ENCODE peak calls at places on chromosomes 13 and 19, in four cellular contexts. One of them, this sample, is unnamed. For H3K4me1, the result is how much of the 10 kb centered on the place peaks cover.

GRCh38 chr19:925087-925911 is 536 bp upstream of the ARID3A start:
- DNase-seq in body of pancreas: peak
- DNase-seq in mesendoderm: peak
- DNase-seq in heart right ventricle: peak
- DNase-seq in this sample: peak

GRCh38 chr19:36025541-36025940 is 7.1 kb downstream of the CLIP3 start:
- DNase-seq in body of pancreas: no peak
- DNase-seq in mesendoderm: no peak
- DNase-seq in heart right ventricle: no peak
- DNase-seq in this sample: no peak

GRCh38 chr13:98447881-98448641 is 128.8 kb downstream of the STK24 start:
- DNase-seq in body of pancreas: peak
- DNase-seq in mesendoderm: peak
- DNase-seq in heart right ventricle: peak
- DNase-seq in this sample: no peak

GRCh38 chr19:34136127-34136526 is 36.2 kb upstream of the LSM14A start:
- DNase-seq in body of pancreas: no peak
- DNase-seq in mesendoderm: no peak
- DNase-seq in heart right ventricle: no peak
- DNase-seq in this sample: no peak

GRCh38 chr13:49603318-49603717 is 18.0 kb upstream of the RCBTB1 start:
- DNase-seq in body of pancreas: no peak
- DNase-seq in mesendoderm: no peak
- DNase-seq in heart right ventricle: no peak
- DNase-seq in this sample: no peak

GRCh38 chr13:78608705-78609463 is 5.5 kb upstream of the POU4F1 start:
- DNase-seq in body of pancreas: no peak
- DNase-seq in mesendoderm: peak
- DNase-seq in heart right ventricle: no peak
- DNase-seq in this sample: no peak

GRCh38 chr13:83780201-83780600 is 102.1 kb downstream of the SLITRK1 start:
- DNase-seq in body of pancreas: peak
- DNase-seq in mesendoderm: peak
- DNase-seq in heart right ventricle: no peak
- DNase-seq in this sample: no peak

GRCh38 chr19:19460761-19461265 is 54.5 kb downstream of the TSSK6 start:
- DNase-seq in body of pancreas: no peak
- DNase-seq in mesendoderm: peak
- DNase-seq in heart right ventricle: peak
- DNase-seq in this sample: peak

GRCh38 chr13:27599845-27600553 is 20.3 kb downstream of the LNX2 start:
- DNase-seq in body of pancreas: no peak
- DNase-seq in mesendoderm: peak
- DNase-seq in heart right ventricle: no peak
- DNase-seq in this sample: no peak

GRCh38 chr13:80509264-80509663 is 168.3 kb upstream of the SPRY2 start:
- DNase-seq in body of pancreas: no peak
- DNase-seq in mesendoderm: no peak
- DNase-seq in heart right ventricle: no peak
- DNase-seq in this sample: no peak

GRCh38 chr19:22332924-22333323 is 46.7 kb downstream of the ZNF729 start:
- DNase-seq in body of pancreas: no peak
- DNase-seq in mesendoderm: no peak
- DNase-seq in heart right ventricle: no peak
- DNase-seq in this sample: no peak

GRCh38 chr19:19544257-19545127 is 6.4 kb downstream of the CILP2 start:
- DNase-seq in body of pancreas: no peak
- DNase-seq in mesendoderm: no peak
- DNase-seq in heart right ventricle: no peak
- DNase-seq in this sample: no peak

GRCh38 chr13:112781881-112782361 is 92.1 kb downstream of the ATP11A start:
- DNase-seq in body of pancreas: no peak
- DNase-seq in mesendoderm: no peak
- DNase-seq in heart right ventricle: peak
- DNase-seq in this sample: peak

GRCh38 chr13:78241278-78241919 is 322.8 kb upstream of the EDNRB start:
- DNase-seq in body of pancreas: peak
- DNase-seq in mesendoderm: peak
- DNase-seq in heart right ventricle: no peak
- DNase-seq in this sample: peak

GRCh38 chr13:109274188-109274821 is 512.1 kb downstream of the IRS2 start:
- DNase-seq in body of pancreas: no peak
- DNase-seq in mesendoderm: peak
- DNase-seq in heart right ventricle: no peak
- DNase-seq in this sample: peak

GRCh38 chr13:21354721-21355120 is 104.4 kb downstream of the ZDHHC20 start:
- DNase-seq in body of pancreas: no peak
- DNase-seq in mesendoderm: no peak
- DNase-seq in heart right ventricle: no peak
- DNase-seq in this sample: no peak

GRCh38 chr19:39304701-39305571 is 8.7 kb downstream of the IFNL1 start:
- DNase-seq in body of pancreas: no peak
- DNase-seq in mesendoderm: peak
- DNase-seq in heart right ventricle: no peak
- DNase-seq in this sample: no peak

GRCh38 chr13:111216166-111216960 is 101.3 kb downstream of the ARHGEF7 start:
- DNase-seq in body of pancreas: peak
- DNase-seq in mesendoderm: peak
- DNase-seq in heart right ventricle: peak
- DNase-seq in this sample: no peak
- H3K27ac ChIP-seq in body of pancreas: no peak
- H3K27ac ChIP-seq in mesendoderm: no peak
- H3K27ac ChIP-seq in heart right ventricle: peak
- H3K27ac ChIP-seq in this sample: no peak

DNA sequence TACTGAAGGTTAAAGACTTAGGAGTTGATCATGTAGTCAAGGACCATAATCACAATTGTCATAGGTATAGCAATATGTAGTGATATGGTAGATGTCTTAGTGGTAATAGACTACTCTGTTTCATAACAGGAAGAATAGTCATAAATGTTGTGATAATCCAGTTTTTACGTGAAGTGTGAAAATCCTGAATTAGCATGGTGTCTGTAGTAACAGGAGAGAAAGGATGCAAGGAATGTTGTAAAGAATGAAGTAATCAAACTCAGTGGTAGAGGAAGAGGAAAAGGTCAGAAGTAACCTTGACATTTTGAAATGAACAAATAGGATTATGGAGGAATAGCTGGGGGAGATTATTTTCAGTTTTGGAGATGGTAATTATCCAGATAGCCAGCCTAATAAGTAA is 5.2 kb downstream of the RAP2A start:
- DNase-seq in body of pancreas: no peak
- DNase-seq in mesendoderm: peak
- DNase-seq in heart right ventricle: no peak
- DNase-seq in this sample: no peak
- H3K4me3 ChIP-seq in body of pancreas: no peak
- H3K4me3 ChIP-seq in mesendoderm: no peak
- H3K4me3 ChIP-seq in heart right ventricle: no peak
- H3K4me3 ChIP-seq in this sample: no peak

GRCh38 chr13:64579331-64579730 is 2650.8 kb downstream of the PCDH9 start:
- DNase-seq in body of pancreas: no peak
- DNase-seq in mesendoderm: no peak
- DNase-seq in heart right ventricle: no peak
- DNase-seq in this sample: no peak
- H3K4me1 ChIP-seq in body of pancreas: under half
- H3K4me1 ChIP-seq in mesendoderm: under half
- H3K4me1 ChIP-seq in heart right ventricle: under half
- H3K4me1 ChIP-seq in this sample: under half

GRCh38 chr13:110320645-110321044 is 13.6 kb downstream of the COL4A2 start:
- DNase-seq in body of pancreas: no peak
- DNase-seq in mesendoderm: no peak
- DNase-seq in heart right ventricle: no peak
- DNase-seq in this sample: no peak
- H3K27ac ChIP-seq in body of pancreas: peak
- H3K27ac ChIP-seq in mesendoderm: no peak
- H3K27ac ChIP-seq in heart right ventricle: peak
- H3K27ac ChIP-seq in this sample: peak

GRCh38 chr19:56476093-56476492 is 1.1 kb downstream of the ZNF667 start:
- DNase-seq in body of pancreas: no peak
- DNase-seq in mesendoderm: no peak
- DNase-seq in heart right ventricle: no peak
- DNase-seq in this sample: no peak
- H3K4me3 ChIP-seq in body of pancreas: no peak
- H3K4me3 ChIP-seq in mesendoderm: no peak
- H3K4me3 ChIP-seq in heart right ventricle: peak
- H3K4me3 ChIP-seq in this sample: no peak

GRCh38 chr13:31927219-31927653 is 104.3 kb upstream of the FRY start:
- DNase-seq in body of pancreas: peak
- DNase-seq in mesendoderm: peak
- DNase-seq in heart right ventricle: no peak
- DNase-seq in this sample: no peak

GRCh38 chr13:31925079-31925478 is 106.5 kb upstream of the FRY start:
- DNase-seq in body of pancreas: no peak
- DNase-seq in mesendoderm: no peak
- DNase-seq in heart right ventricle: no peak
- DNase-seq in this sample: no peak

GRCh38 chr13:31920301-31920818 is 111.2 kb upstream of the FRY start:
- DNase-seq in body of pancreas: no peak
- DNase-seq in mesendoderm: no peak
- DNase-seq in heart right ventricle: no peak
- DNase-seq in this sample: no peak

GRCh38 chr13:31922724-31923123 is 108.8 kb upstream of the FRY start:
- DNase-seq in body of pancreas: no peak
- DNase-seq in mesendoderm: peak
- DNase-seq in heart right ventricle: no peak
- DNase-seq in this sample: no peak

DNA sequence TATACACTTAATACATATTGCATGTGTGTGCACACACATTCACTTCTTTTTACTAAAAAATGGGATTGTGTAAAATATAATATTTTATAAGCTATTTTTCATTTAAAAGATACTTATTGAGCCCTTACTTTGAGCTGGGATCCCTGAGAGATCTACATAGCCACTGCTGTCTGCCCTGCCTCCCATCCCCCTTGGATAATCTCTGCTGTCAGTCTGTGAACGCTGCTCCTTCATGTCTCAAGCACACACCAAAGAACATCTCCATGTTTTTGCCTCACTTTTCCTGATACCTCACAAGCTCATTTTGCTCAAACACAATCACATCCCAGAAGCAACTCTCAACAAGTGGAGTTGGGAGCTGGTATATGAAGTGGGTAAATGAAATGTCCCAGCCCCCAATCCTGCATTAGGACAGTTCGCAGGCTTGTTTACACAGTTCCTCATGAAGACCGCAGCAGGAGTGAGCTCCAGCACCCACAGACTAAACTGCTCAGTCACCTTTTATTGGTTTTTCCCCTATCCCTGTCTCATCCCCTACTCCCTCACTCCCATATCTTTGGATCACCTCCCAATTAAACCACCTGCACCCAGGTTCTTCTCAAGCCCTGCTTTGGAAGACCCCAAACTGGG is 108.3 kb upstream of the FRY start:
- DNase-seq in body of pancreas: no peak
- DNase-seq in mesendoderm: peak
- DNase-seq in heart right ventricle: no peak
- DNase-seq in this sample: no peak
- H3K4me1 ChIP-seq in body of pancreas: under half
- H3K4me1 ChIP-seq in mesendoderm: under half
- H3K4me1 ChIP-seq in heart right ventricle: half or more
- H3K4me1 ChIP-seq in this sample: under half

GRCh38 chr19:44735011-44735410 is 13.5 kb upstream of the BCL3 start:
- DNase-seq in body of pancreas: no peak
- DNase-seq in mesendoderm: no peak
- DNase-seq in heart right ventricle: no peak
- DNase-seq in this sample: no peak

GRCh38 chr19:44738603-44739585 is 9.6 kb upstream of the BCL3 start:
- DNase-seq in body of pancreas: peak
- DNase-seq in mesendoderm: no peak
- DNase-seq in heart right ventricle: no peak
- DNase-seq in this sample: no peak

GRCh38 chr19:44738161-44738535 is 10.4 kb upstream of the BCL3 start:
- DNase-seq in body of pancreas: no peak
- DNase-seq in mesendoderm: no peak
- DNase-seq in heart right ventricle: no peak
- DNase-seq in this sample: no peak

GRCh38 chr19:44740351-44740824 is 8.1 kb upstream of the BCL3 start:
- DNase-seq in body of pancreas: no peak
- DNase-seq in mesendoderm: peak
- DNase-seq in heart right ventricle: no peak
- DNase-seq in this sample: no peak

GRCh38 chr19:44737238-44738160 is 11.0 kb upstream of the BCL3 start:
- DNase-seq in body of pancreas: peak
- DNase-seq in mesendoderm: no peak
- DNase-seq in heart right ventricle: no peak
- DNase-seq in this sample: no peak
- H3K27ac ChIP-seq in body of pancreas: peak
- H3K27ac ChIP-seq in mesendoderm: no peak
- H3K27ac ChIP-seq in heart right ventricle: no peak
- H3K27ac ChIP-seq in this sample: no peak

DNA sequence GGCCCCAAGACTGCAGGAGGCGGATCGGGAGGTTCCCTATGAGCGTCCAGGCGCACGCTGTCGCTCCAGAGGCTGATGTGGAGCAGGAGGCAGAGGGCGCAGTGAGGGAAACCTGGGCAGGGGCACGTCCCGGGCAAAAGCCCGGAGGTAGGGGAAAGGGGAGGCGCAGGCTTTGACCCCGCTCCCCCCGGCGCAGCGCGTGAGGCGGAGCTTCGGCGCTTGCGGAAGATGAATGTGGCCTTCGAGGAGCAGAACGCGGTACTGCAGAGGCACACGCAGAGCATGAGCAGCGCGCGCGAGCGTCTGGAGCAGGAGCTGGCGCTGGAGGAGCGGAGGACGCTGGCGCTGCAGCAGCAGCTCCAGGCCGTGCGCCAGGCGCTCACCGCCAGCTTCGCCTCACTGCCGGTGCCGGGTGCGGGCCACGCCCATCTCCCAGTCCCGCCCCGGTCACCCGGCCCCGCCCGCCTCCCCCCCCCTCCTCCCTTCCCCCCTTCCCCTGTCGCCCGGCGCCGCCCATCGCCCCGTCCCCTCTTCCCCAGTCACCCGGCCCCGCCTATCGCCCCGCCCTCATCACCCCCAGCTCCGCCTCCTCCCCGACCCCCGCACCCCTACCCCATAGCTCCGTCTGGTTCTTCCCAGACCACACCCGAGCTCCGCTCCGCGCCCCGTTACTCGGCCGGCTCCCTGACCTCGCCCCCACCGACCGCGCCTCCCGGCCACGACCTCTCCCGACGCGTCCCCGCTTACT is 4.1 kb downstream of the HMG20B start:
- DNase-seq in body of pancreas: no peak
- DNase-seq in mesendoderm: peak
- DNase-seq in heart right ventricle: peak
- DNase-seq in this sample: no peak
- H3K4me3 ChIP-seq in body of pancreas: no peak
- H3K4me3 ChIP-seq in mesendoderm: peak
- H3K4me3 ChIP-seq in heart right ventricle: peak
- H3K4me3 ChIP-seq in this sample: peak

DNA sequence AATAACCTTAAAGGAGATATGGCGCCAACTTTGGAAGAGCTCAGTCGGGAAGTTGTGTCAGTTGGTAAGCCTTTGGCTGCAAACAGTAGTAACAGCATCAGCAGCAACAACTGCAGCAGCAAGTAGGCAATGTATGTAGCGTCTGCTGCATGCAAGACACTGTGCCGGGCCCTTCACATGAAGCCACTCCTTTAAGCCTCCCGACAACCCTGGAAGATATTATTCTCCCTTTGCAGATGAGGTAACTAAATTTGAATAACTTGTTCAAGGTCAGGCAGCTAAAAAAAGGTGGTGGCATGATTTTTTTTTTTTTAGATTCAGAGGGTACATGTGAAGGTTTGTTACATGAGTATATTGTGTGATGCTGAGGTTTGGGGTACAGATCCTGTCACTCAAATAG is 19.7 kb downstream of the SIPA1L3 start:
- DNase-seq in body of pancreas: no peak
- DNase-seq in mesendoderm: no peak
- DNase-seq in heart right ventricle: no peak
- DNase-seq in this sample: no peak
- H3K4me1 ChIP-seq in body of pancreas: under half
- H3K4me1 ChIP-seq in mesendoderm: under half
- H3K4me1 ChIP-seq in heart right ventricle: under half
- H3K4me1 ChIP-seq in this sample: under half